ENCODE peak calls at places on chromosomes 13 and 19, in four cellular contexts. One of them, this sample, is unnamed.

GRCh38 chr13:109780880-109781383 is 5.5 kb downstream of the IRS2 start:
- DNase-seq in K562: no peak
- DNase-seq in WTC11: no peak
- DNase-seq in HepG2: no peak
- DNase-seq in this sample: no peak

GRCh38 chr13:90485441-90485840 is 862.0 kb upstream of the MIR17HG start:
- DNase-seq in K562: no peak
- DNase-seq in WTC11: no peak
- DNase-seq in HepG2: no peak
- DNase-seq in this sample: no peak

GRCh38 chr13:78409172-78409571 is 194.2 kb downstream of the POU4F1 start:
- DNase-seq in K562: no peak
- DNase-seq in WTC11: no peak
- DNase-seq in HepG2: no peak
- DNase-seq in this sample: peak

GRCh38 chr19:17618281-17618903 is 62.9 kb downstream of the COLGALT1 start:
- DNase-seq in K562: no peak
- DNase-seq in WTC11: no peak
- DNase-seq in HepG2: no peak
- DNase-seq in this sample: no peak

GRCh38 chr13:104414181-104414580 is 1348.0 kb upstream of the SLC10A2 start:
- DNase-seq in K562: no peak
- DNase-seq in WTC11: no peak
- DNase-seq in HepG2: no peak
- DNase-seq in this sample: no peak

GRCh38 chr13:82747331-82747730 is 1134.9 kb downstream of the SLITRK1 start:
- DNase-seq in K562: no peak
- DNase-seq in WTC11: no peak
- DNase-seq in HepG2: no peak
- DNase-seq in this sample: no peak

GRCh38 chr13:24456396-24456795 is 56.2 kb downstream of the PARP4 start:
- DNase-seq in K562: no peak
- DNase-seq in WTC11: no peak
- DNase-seq in HepG2: no peak
- DNase-seq in this sample: no peak

GRCh38 chr19:43984687-43985000 is 656 bp downstream of the ZNF155 start:
- DNase-seq in K562: no peak
- DNase-seq in WTC11: no peak
- DNase-seq in HepG2: no peak
- DNase-seq in this sample: no peak

GRCh38 chr19:14473915-14474578 is 1.1 kb downstream of the PTGER1 start:
- DNase-seq in K562: peak
- DNase-seq in WTC11: no peak
- DNase-seq in HepG2: no peak
- DNase-seq in this sample: no peak

GRCh38 chr19:10544242-10544752 is 593 bp downstream of the ATG4D start:
- DNase-seq in K562: peak
- DNase-seq in WTC11: no peak
- DNase-seq in HepG2: no peak
- DNase-seq in this sample: no peak

GRCh38 chr19:31145021-31145420 is 204.2 kb downstream of the TSHZ3 start:
- DNase-seq in K562: no peak
- DNase-seq in WTC11: no peak
- DNase-seq in HepG2: no peak
- DNase-seq in this sample: no peak

GRCh38 chr19:4297901-4298771 is 4.1 kb downstream of the TMIGD2 start:
- DNase-seq in K562: no peak
- DNase-seq in WTC11: peak
- DNase-seq in HepG2: peak
- DNase-seq in this sample: no peak

GRCh38 chr19:3636962-3637361 is 10.4 kb upstream of the CACTIN start:
- DNase-seq in K562: no peak
- DNase-seq in WTC11: no peak
- DNase-seq in HepG2: no peak
- DNase-seq in this sample: no peak

GRCh38 chr13:113746143-113746525 is 12.9 kb upstream of the TMEM255B start:
- DNase-seq in K562: no peak
- DNase-seq in WTC11: no peak
- DNase-seq in HepG2: peak
- DNase-seq in this sample: no peak

GRCh38 chr13:33494596-33495214 is 209.2 kb upstream of the STARD13 start:
- DNase-seq in K562: peak
- DNase-seq in WTC11: no peak
- DNase-seq in HepG2: peak
- DNase-seq in this sample: no peak

GRCh38 chr13:76421011-76421410 is 465.2 kb downstream of the KCTD12 start:
- DNase-seq in K562: no peak
- DNase-seq in WTC11: no peak
- DNase-seq in HepG2: no peak
- DNase-seq in this sample: no peak

GRCh38 chr19:35027851-35028599 is 2.2 kb upstream of the SCN1B start:
- DNase-seq in K562: no peak
- DNase-seq in WTC11: no peak
- DNase-seq in HepG2: no peak
- DNase-seq in this sample: no peak

GRCh38 chr13:27125357-27126282 is 46.0 kb downstream of the USP12 start:
- DNase-seq in K562: peak
- DNase-seq in WTC11: peak
- DNase-seq in HepG2: peak
- DNase-seq in this sample: no peak

GRCh38 chr19:33055718-33056117 is 9.0 kb downstream of the RHPN2 start:
- DNase-seq in K562: no peak
- DNase-seq in WTC11: no peak
- DNase-seq in HepG2: no peak
- DNase-seq in this sample: no peak

GRCh38 chr13:111006508-111007031 is 91.7 kb upstream of the ANKRD10 start:
- DNase-seq in K562: peak
- DNase-seq in WTC11: no peak
- DNase-seq in HepG2: no peak
- DNase-seq in this sample: no peak

GRCh38 chr13:54449922-54450321 is 1421.3 kb downstream of the OLFM4 start:
- DNase-seq in K562: no peak
- DNase-seq in WTC11: no peak
- DNase-seq in HepG2: no peak
- DNase-seq in this sample: no peak

GRCh38 chr19:14385492-14385891 is 4.2 kb downstream of the ADGRE5 start:
- DNase-seq in K562: peak
- DNase-seq in WTC11: no peak
- DNase-seq in HepG2: no peak
- DNase-seq in this sample: no peak

GRCh38 chr13:47100214-47100853 is 203.5 kb upstream of the HTR2A start:
- DNase-seq in K562: no peak
- DNase-seq in WTC11: no peak
- DNase-seq in HepG2: no peak
- DNase-seq in this sample: peak

GRCh38 chr19:13094771-13095392 is 7.8 kb downstream of the LYL1 start:
- DNase-seq in K562: peak
- DNase-seq in WTC11: peak
- DNase-seq in HepG2: no peak
- DNase-seq in this sample: no peak

GRCh38 chr19:15532779-15533521 is 24.6 kb downstream of the CYP4F22 start:
- DNase-seq in K562: no peak
- DNase-seq in WTC11: no peak
- DNase-seq in HepG2: no peak
- DNase-seq in this sample: peak

GRCh38 chr13:75550159-75550567 is 572 bp downstream of the UCHL3 start:
- DNase-seq in K562: peak
- DNase-seq in WTC11: no peak
- DNase-seq in HepG2: peak
- DNase-seq in this sample: no peak

GRCh38 chr13:110193491-110193890 is 113.5 kb downstream of the COL4A1 start:
- DNase-seq in K562: no peak
- DNase-seq in WTC11: no peak
- DNase-seq in HepG2: no peak
- DNase-seq in this sample: no peak

GRCh38 chr13:113117956-113118327 is 4.7 kb upstream of the F10 start:
- DNase-seq in K562: no peak
- DNase-seq in WTC11: no peak
- DNase-seq in HepG2: no peak
- DNase-seq in this sample: no peak

GRCh38 chr13:106709509-106709908 is 141.6 kb upstream of the ARGLU1 start:
- DNase-seq in K562: no peak
- DNase-seq in WTC11: no peak
- DNase-seq in HepG2: no peak
- DNase-seq in this sample: no peak

GRCh38 chr13:106714271-106714670 is 146.3 kb upstream of the ARGLU1 start:
- DNase-seq in K562: no peak
- DNase-seq in WTC11: no peak
- DNase-seq in HepG2: no peak
- DNase-seq in this sample: no peak

DNA sequence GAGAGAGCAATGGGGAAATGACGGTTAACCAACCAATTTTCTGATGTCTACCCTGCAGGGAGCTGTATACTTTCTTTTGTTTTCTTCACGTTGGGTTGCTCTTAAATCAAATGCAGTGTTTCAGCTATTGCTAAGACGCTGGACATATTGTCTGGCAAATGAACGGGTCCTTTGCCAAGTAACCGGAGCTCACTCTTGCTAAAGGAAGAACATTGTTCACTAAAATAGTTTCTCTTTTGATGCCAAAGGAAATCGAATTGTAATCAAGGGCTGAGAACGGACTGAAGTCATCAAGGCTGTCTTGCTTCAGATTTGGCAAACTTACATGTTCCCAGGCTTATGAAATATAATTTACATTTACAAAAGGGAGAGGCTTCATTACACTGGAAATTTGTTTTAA is 142.3 kb upstream of the ARGLU1 start:
- DNase-seq in K562: no peak
- DNase-seq in WTC11: no peak
- DNase-seq in HepG2: no peak
- DNase-seq in this sample: no peak
- TF ChIP-seq ETV6 in K562: no peak
- TF ChIP-seq ETV6 in WTC11: no peak
- TF ChIP-seq ETV6 in HepG2: no peak
- TF ChIP-seq ETV6 in this sample: no peak

DNA sequence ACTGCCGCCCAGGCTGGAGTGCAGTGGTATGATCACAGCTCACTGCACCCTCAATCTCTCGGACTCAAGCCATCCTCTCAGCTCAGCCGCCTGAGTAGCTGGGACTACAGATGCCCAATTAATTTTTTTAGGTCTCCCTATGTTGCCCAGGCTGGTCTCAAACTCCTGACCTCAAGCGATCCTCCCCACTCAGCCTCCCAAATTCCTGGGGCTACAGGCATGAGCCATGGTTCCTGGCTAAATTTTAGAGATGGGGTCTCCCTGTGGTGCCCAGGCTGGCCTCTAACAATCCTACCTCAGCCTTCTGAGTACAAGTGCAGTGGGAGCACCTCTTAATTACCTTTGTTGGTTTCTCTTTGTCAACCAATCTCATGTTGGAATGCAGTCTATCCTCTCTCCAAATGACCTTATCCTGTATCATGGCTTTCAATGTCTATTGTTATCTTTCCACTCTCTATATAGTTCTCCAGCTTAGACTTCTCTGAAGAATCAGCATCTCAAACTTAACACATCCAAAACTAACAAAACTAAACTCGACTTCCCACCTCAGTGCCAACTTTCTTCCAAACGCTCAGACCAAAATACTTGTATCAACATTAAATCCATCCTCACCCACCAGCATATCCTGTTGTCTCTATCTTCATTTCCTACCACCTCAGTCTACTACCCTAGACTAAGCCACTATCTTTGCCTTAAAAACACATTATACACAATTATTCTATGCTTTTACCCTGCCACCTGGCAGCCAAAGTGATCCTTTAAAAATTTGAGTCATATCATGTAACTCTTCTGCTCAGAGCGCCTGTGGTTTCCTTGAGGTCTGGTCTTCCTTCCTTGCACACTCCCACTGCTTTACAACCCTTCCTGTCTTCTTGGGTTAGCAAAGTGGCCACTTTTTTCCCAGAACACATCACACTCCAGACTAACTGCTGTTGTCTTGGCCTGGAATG is 6.7 kb downstream of the TPT1 start:
- DNase-seq in K562: no peak
- DNase-seq in WTC11: no peak
- DNase-seq in HepG2: no peak
- DNase-seq in this sample: no peak
- TF ChIP-seq ETV6 in K562: no peak
- TF ChIP-seq ETV6 in WTC11: no peak
- TF ChIP-seq ETV6 in HepG2: no peak
- TF ChIP-seq ETV6 in this sample: no peak

DNA sequence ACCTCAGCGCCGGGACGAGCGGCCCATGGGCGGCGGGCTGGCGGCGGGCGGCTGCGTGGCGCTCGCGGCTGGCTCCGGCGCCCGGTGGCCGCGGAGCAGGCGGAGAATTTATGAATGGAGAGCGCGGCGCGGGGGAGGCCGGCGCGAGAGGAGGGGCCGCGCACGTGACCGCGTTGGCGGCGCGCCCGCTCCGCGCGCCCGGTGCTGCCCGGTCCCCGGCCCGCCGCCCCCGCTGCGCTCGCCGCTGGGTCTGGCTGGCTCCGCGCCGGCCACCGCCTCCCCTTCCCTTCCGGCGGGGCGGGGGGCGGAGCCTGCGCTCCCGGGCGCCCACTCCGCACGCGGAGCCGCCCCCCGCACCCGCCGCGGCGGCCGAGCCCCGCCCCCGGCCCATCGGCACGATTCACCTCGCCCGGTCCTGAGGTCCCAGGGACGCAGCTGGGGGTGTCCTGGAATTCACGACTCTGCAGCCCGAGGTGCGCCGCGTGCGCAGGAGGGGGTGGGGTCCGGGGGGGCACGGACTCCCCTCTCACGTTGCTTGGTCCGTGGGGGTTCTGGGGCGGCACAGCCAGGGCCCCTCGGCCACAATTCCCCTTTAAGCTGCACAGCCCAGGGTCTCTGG is at the start of gene CBARP:
- DNase-seq in K562: peak
- DNase-seq in WTC11: peak
- DNase-seq in HepG2: no peak
- DNase-seq in this sample: no peak
- TF ChIP-seq ETV6 in K562: no peak
- TF ChIP-seq ETV6 in WTC11: no peak
- TF ChIP-seq ETV6 in HepG2: no peak
- TF ChIP-seq ETV6 in this sample: no peak

DNA sequence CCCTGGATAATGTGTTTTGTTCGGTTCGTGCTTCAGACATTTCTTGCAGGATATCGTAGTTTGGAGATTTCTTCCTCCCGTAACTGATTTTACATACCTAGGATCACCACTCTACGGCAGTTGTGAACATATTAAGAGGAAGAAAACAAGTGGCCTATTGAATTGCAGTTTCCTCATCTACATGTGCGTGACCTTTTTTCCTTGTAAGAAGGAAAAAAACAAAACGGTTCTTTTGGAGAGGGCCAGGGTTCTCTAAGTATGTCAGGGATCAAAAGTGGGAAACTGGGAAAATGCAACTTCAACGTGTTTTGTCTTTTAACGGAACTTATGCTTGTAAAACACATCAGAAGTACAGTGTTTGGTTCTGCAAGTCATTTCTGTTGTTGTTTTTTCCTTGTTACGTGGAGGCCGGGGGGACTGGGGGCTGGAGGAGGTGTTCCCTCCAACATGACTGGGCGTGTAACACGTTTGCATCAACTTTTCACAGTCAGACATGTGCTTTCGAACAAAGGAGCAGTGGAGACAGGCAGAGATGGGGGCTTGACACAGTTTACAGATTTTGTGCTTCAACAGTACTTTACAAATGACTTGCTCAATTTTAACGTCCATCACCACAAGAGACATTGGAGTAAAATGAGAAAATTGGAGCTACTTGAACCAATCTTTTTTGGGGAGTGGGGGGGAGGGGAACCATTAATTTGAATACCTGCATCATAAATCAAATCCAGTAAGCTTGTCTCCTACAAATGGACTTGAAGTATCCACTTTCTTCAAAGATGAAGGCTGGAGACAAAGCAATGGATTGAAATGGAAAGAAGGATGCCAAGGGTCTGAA is 3.8 kb downstream of the ZC3H4 start:
- DNase-seq in K562: peak
- DNase-seq in WTC11: no peak
- DNase-seq in HepG2: no peak
- DNase-seq in this sample: no peak
- TF ChIP-seq ETV6 in K562: no peak
- TF ChIP-seq ETV6 in WTC11: no peak
- TF ChIP-seq ETV6 in HepG2: no peak
- TF ChIP-seq ETV6 in this sample: no peak

This sample was measured in GM12878.